ENCODE peak calls at places on chromosomes 16 and 17, in five cellular contexts. R, W, U, A and T are unnamed samples.

GRCh38 chr17:49715221-49715620 is 7.5 kb upstream of the SLC35B1 start:
- DNase-seq in W (no peak), A (no peak), R (peak), U (no peak), T (no peak)

GRCh38 chr16:66190411-66190810 is 176.1 kb upstream of the CDH5 start:
- DNase-seq in W (no peak), R (no peak), A (no peak), U (no peak), T (no peak)

GRCh38 chr17:46811978-46812583 is 6.4 kb downstream of the WNT3 start:
- DNase-seq in W (no peak), U (peak), A (peak), R (no peak), T (no peak)

GRCh38 chr16:46573834-46574159 is 47.4 kb downstream of the SHCBP1 start:
- DNase-seq in A (no peak), U (no peak), W (no peak), R (no peak), T (no peak)

GRCh38 chr17:10200645-10201044 is 2.2 kb upstream of the GAS7 start:
- DNase-seq in W (no peak), R (no peak), U (no peak), A (no peak), T (no peak)

GRCh38 chr17:7587831-7588230 is 2.1 kb downstream of the SOX15 start:
- DNase-seq in W (no peak), A (peak), U (no peak), R (no peak), T (no peak)

GRCh38 chr17:40247926-40248495 is 28.9 kb downstream of the WIPF2 start:
- DNase-seq in R (no peak), A (no peak), W (no peak), U (no peak), T (no peak)

GRCh38 chr17:78211032-78211431 is 3.0 kb upstream of the BIRC5 start:
- DNase-seq in A (no peak), R (no peak), W (no peak), U (no peak), T (no peak)

GRCh38 chr17:74530751-74531150 is 524 bp downstream of the CD300LB start:
- DNase-seq in R (no peak), U (no peak), W (no peak), A (no peak), T (no peak)

GRCh38 chr17:32192379-32192778 is 50.1 kb downstream of the RHOT1 start:
- DNase-seq in R (no peak), W (no peak), A (peak), U (peak), T (no peak)

GRCh38 chr17:81379523-81379942 is 15.7 kb upstream of the BAHCC1 start:
- DNase-seq in W (no peak), U (no peak), A (no peak), R (no peak), T (no peak)

GRCh38 chr16:66830422-66831404 is at the start of gene NAE1:
- DNase-seq in U (peak), R (peak), W (peak), A (peak), T (peak)

GRCh38 chr17:16919663-16920627 is 52.0 kb downstream of the TNFRSF13B start:
- DNase-seq in R (no peak), U (no peak), A (no peak), W (no peak), T (no peak)
- TF ChIP-seq CTCF in R (no peak), U (no peak), A (no peak), W (no peak), T (no peak)

GRCh38 chr17:69361156-69361555 is 34.2 kb upstream of the ABCA5 start:
- DNase-seq in W (no peak), A (no peak), U (no peak), R (no peak), T (no peak)

GRCh38 chr17:69358688-69359596 is 32.0 kb upstream of the ABCA5 start:
- DNase-seq in A (no peak), W (no peak), U (no peak), R (no peak), T (no peak)

GRCh38 chr17:69363488-69364210 is 36.7 kb upstream of the ABCA5 start:
- DNase-seq in A (no peak), R (no peak), W (no peak), U (peak), T (no peak)

GRCh38 chr17:69356625-69357024 is 29.7 kb upstream of the ABCA5 start:
- DNase-seq in A (no peak), W (no peak), R (no peak), U (no peak), T (no peak)

GRCh38 chr17:69357701-69358100 is 30.8 kb upstream of the ABCA5 start:
- DNase-seq in W (no peak), R (no peak), A (no peak), U (peak), T (no peak)
- TF ChIP-seq CTCF in W (no peak), R (no peak), A (no peak), U (no peak), T (no peak)

DNA sequence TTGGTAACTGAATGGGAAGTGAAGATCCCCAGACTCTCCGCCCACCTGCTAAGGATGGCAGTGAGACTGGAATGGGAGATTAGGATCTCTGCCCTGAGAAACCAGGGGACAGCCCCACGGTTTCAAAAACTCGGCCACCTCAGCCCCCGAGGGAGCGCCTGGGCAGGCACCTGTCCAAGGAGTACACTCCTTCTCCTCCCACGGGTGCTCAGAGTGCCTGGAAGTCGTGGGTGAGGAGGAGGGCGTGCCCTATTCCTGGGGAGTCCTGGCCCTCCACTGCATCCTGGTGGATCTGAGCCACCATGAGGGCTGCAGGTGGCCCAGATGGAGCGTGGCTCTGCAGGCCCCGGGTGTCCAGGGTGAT is 78.5 kb downstream of the MGAT5B start:
- DNase-seq in R (no peak), U (no peak), W (no peak), A (no peak), T (no peak)
- TF ChIP-seq CTCF in R (no peak), U (no peak), W (no peak), A (no peak), T (no peak)

DNA sequence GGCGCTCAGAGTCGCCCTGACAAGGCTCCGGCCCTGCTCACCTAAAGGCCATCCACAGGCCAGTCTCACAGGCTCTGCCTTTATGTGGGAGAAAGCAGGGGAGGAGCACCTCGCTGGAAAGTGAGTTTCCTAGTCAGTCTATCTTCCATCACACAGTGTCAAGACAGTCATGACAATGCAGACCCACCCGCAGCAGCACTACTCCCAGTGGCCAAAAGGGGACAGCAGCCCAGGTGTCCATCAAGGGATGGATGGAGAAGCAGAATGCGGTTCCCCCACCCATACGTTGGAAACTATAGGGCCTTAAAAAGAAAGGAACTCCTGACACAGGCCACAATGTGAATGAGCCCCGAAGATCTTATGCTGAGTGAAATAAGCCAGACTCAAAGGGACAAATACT is 226.8 kb downstream of the ENGASE start:
- DNase-seq in R (no peak), W (no peak), A (no peak), U (no peak), T (no peak)
- TF ChIP-seq CTCF in R (no peak), W (no peak), A (no peak), U (no peak), T (no peak)

GRCh38 chr16:54062361-54063346 is 223.9 kb downstream of the IRX3 start:
- DNase-seq in W (no peak), A (peak), R (no peak), U (no peak), T (no peak)
- TF ChIP-seq CTCF in W (no peak), A (no peak), R (no peak), U (no peak), T (peak)

GRCh38 chr17:60311936-60312335 is 80.0 kb downstream of the USP32 start:
- DNase-seq in W (no peak), R (no peak), U (peak), A (peak), T (no peak)

GRCh38 chr17:60318830-60319229 is 73.1 kb downstream of the USP32 start:
- DNase-seq in W (no peak), A (no peak), R (no peak), U (no peak), T (no peak)

GRCh38 chr17:60311186-60311585 is 80.7 kb downstream of the USP32 start:
- DNase-seq in A (no peak), W (no peak), U (peak), R (no peak), T (no peak)

GRCh38 chr17:60314423-60314822 is 77.5 kb downstream of the USP32 start:
- DNase-seq in R (no peak), A (no peak), U (no peak), W (no peak), T (no peak)

DNA sequence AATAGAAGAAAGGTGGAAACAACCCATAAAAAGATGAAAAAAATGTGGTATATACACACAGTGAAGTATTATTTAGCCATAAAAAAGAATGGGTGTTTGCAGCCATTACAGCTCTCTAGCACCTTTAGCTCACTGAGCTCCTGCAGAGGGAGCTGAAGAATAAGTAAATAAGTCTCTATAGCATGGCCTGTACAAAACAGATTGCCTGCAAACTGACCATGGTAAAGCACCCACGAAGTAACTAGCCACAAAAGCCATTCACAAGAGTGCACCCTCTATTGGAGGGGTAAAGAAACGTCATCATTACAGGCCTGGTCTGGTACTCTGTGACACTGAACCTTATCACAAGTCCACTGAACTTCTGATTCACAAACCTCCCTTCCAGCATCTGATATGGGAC is 76.3 kb downstream of the USP32 start:
- DNase-seq in R (no peak), W (no peak), A (no peak), U (peak), T (no peak)
- TF ChIP-seq CTCF in R (no peak), W (no peak), A (no peak), U (no peak), T (peak)

GRCh38 chr17:37384560-37385160 is 8.9 kb downstream of the C17orf78 start:
- DNase-seq in U (no peak), A (no peak), R (no peak), W (no peak), T (no peak)

GRCh38 chr17:37385439-37385990 is 9.7 kb downstream of the C17orf78 start:
- DNase-seq in U (no peak), A (no peak), W (no peak), R (no peak), T (no peak)

GRCh38 chr17:37389160-37389559 is 13.4 kb downstream of the C17orf78 start:
- DNase-seq in U (no peak), A (no peak), W (no peak), R (no peak), T (no peak)

GRCh38 chr17:37388266-37388665 is 12.5 kb downstream of the C17orf78 start:
- DNase-seq in W (no peak), A (peak), U (peak), R (no peak), T (no peak)

GRCh38 chr17:37386462-37386861 is 10.7 kb downstream of the C17orf78 start:
- DNase-seq in A (no peak), R (no peak), W (no peak), U (no peak), T (no peak)
- TF ChIP-seq CTCF in A (no peak), R (no peak), W (no peak), U (no peak), T (no peak)